ENCODE peak calls at places on chromosomes 12 and 14, in six cellular contexts. S is lower lobe of right lung, U is fibroblast of lung, Y is psoas muscle, D is T-helper 17 cell, V is NT2/D1. E is an unnamed sample. For H3K9me3, the result is how much of the 10 kb centered on the place peaks cover.

GRCh38 chr14:32629146-32629545 is 300.0 kb downstream of the AKAP6 start:
- DNase-seq in S (no peak), U (no peak), Y (no peak), D (no peak), V (no peak), E (no peak)

GRCh38 chr12:112537710-112538396 is 119.1 kb downstream of the PTPN11 start:
- DNase-seq in S (peak), U (no peak), Y (no peak), D (no peak), V (peak), E (peak)

GRCh38 chr12:45785315-45785714 is 55.8 kb downstream of the ARID2 start:
- DNase-seq in S (no peak), U (no peak), Y (no peak), D (no peak), V (no peak), E (no peak)

GRCh38 chr12:25950329-25951115 is 8.0 kb upstream of the RASSF8 start:
- DNase-seq in S (no peak), U (no peak), Y (no peak), D (no peak), V (no peak), E (no peak)

GRCh38 chr14:59698793-59699192 is 122.2 kb upstream of the CCDC175 start:
- DNase-seq in S (no peak), U (peak), Y (no peak), D (no peak), V (no peak), E (no peak)

GRCh38 chr12:113093409-113094101 is 37.0 kb downstream of the DTX1 start:
- DNase-seq in S (no peak), U (no peak), Y (no peak), D (no peak), V (no peak), E (no peak)

GRCh38 chr12:50351120-50352043 is 45.0 kb downstream of the FAM186A start:
- DNase-seq in S (no peak), U (no peak), Y (peak), D (no peak), V (no peak), E (no peak)

GRCh38 chr14:103650213-103650612 is 21.2 kb downstream of the KLC1 start:
- DNase-seq in S (no peak), U (no peak), Y (no peak), D (no peak), V (no peak), E (no peak)

GRCh38 chr12:23555808-23556207 is 393.7 kb downstream of the SOX5 start:
- DNase-seq in S (no peak), U (no peak), Y (no peak), D (no peak), V (no peak), E (no peak)

GRCh38 chr14:24228902-24229301 is 3.3 kb downstream of the NEDD8 start:
- DNase-seq in S (no peak), U (no peak), Y (no peak), D (no peak), V (no peak), E (no peak)

GRCh38 chr12:70609739-70610491 is 27.3 kb downstream of the PTPRB start:
- DNase-seq in S (peak), U (peak), Y (peak), D (no peak), V (no peak), E (peak)

GRCh38 chr14:102544745-102545460 is 35.3 kb upstream of the ANKRD9 start:
- DNase-seq in S (peak), U (no peak), Y (no peak), D (no peak), V (no peak), E (peak)

GRCh38 chr14:94751321-94751720 is 18.6 kb downstream of the GSC start:
- DNase-seq in S (no peak), U (no peak), Y (no peak), D (no peak), V (no peak), E (no peak)

GRCh38 chr14:78412475-78412874 is 242.3 kb downstream of the NRXN3 start:
- DNase-seq in S (no peak), U (no peak), Y (no peak), D (no peak), V (no peak), E (no peak)

GRCh38 chr12:123250471-123251383 is 17.5 kb downstream of the MTRFR start:
- DNase-seq in S (peak), U (no peak), Y (no peak), D (no peak), V (no peak), E (peak)

GRCh38 chr12:51863363-51863920 is 14.9 kb upstream of the FIGNL2 start:
- DNase-seq in S (no peak), U (no peak), Y (peak), D (no peak), V (no peak), E (no peak)

GRCh38 chr12:9906888-9907287 is 25.3 kb downstream of the CLEC2A start:
- DNase-seq in S (no peak), U (no peak), Y (no peak), D (no peak), V (no peak), E (no peak)

GRCh38 chr12:38149395-38150073 is 167.0 kb upstream of the ALG10B start:
- DNase-seq in S (no peak), U (no peak), Y (no peak), D (no peak), V (peak), E (no peak)

GRCh38 chr12:59934486-59934885 is 338.7 kb downstream of the SLC16A7 start:
- DNase-seq in S (no peak), U (no peak), Y (no peak), D (no peak), V (no peak), E (no peak)

GRCh38 chr14:95359974-95360826 is 40.5 kb upstream of the CLMN start:
- DNase-seq in S (no peak), U (peak), Y (no peak), D (no peak), V (no peak), E (no peak)

GRCh38 chr12:12651752-12652151 is 40.1 kb downstream of the CREBL2 start:
- DNase-seq in S (no peak), U (no peak), Y (no peak), D (no peak), V (no peak), E (no peak)
- H3K9me3 ChIP-seq in S (under half), U (under half), Y (under half), D (under half), V (half or more), E (under half)

GRCh38 chr12:126483145-126484068 is 1418.2 kb downstream of the AACS start:
- DNase-seq in S (no peak), U (peak), Y (no peak), D (no peak), V (no peak), E (no peak)

GRCh38 chr12:126481688-126482087 is 1416.5 kb downstream of the AACS start:
- DNase-seq in S (no peak), U (no peak), Y (no peak), D (no peak), V (no peak), E (no peak)

GRCh38 chr12:126482238-126482889 is 1417.1 kb downstream of the AACS start:
- DNase-seq in S (no peak), U (no peak), Y (no peak), D (no peak), V (no peak), E (no peak)

GRCh38 chr12:126474703-126475102 is 1409.5 kb downstream of the AACS start:
- DNase-seq in S (no peak), U (no peak), Y (no peak), D (no peak), V (no peak), E (no peak)

GRCh38 chr12:126480396-126480795 is 1415.2 kb downstream of the AACS start:
- DNase-seq in S (no peak), U (no peak), Y (no peak), D (no peak), V (peak), E (no peak)
- H3K9me3 ChIP-seq in S (under half), U (under half), Y (under half), D (under half), V (under half), E (under half)

GRCh38 chr14:53663709-53664108 is 292.9 kb downstream of the BMP4 start:
- DNase-seq in S (no peak), U (peak), Y (peak), D (no peak), V (peak), E (no peak)

GRCh38 chr14:53670701-53671100 is 285.9 kb downstream of the BMP4 start:
- DNase-seq in S (no peak), U (peak), Y (no peak), D (no peak), V (no peak), E (no peak)

GRCh38 chr14:53668861-53669260 is 287.8 kb downstream of the BMP4 start:
- DNase-seq in S (no peak), U (peak), Y (no peak), D (no peak), V (no peak), E (no peak)
- H3K9me3 ChIP-seq in S (under half), U (under half), Y (under half), D (under half), V (under half), E (under half)

GRCh38 chr12:116011217-116011616 is 266.3 kb downstream of the MED13L start:
- DNase-seq in S (no peak), U (no peak), Y (no peak), D (no peak), V (no peak), E (no peak)
- H3K9me3 ChIP-seq in S (under half), U (under half), Y (under half), D (under half), V (under half), E (under half)

DNA sequence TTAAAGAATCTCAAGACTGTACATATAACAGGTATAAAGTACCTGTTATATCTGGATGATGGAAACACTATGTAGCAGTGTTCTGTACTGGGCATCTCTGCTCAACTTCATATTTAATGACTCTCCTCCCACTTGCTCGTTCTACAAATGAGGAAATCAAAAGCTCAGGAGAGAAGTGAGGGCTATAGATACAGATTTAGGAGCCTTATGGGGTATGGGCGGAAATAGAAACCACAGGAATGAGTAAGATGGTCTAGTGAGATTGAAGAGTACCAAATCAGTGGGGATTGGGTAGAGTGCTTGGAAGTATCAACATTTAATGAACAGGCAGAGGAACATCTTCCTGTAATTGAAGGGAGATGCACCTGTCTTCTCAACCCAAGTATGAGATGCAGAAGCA is 23.8 kb upstream of the POLR3B start:
- DNase-seq in S (no peak), U (no peak), Y (no peak), D (no peak), V (no peak), E (no peak)
- H3K9me3 ChIP-seq in S (under half), U (under half), Y (under half), D (under half), V (under half), E (under half)

GRCh38 chr12:100159391-100160104 is 16.9 kb upstream of the BLTP3B start:
- DNase-seq in S (no peak), U (no peak), Y (no peak), D (no peak), V (no peak), E (no peak)
- H3K9me3 ChIP-seq in S (under half), U (under half), Y (under half), D (under half), V (under half), E (under half)

GRCh38 chr14:26157517-26157916 is 440.3 kb downstream of the NOVA1 start:
- DNase-seq in S (no peak), U (no peak), Y (no peak), D (no peak), V (no peak), E (no peak)
- H3K9me3 ChIP-seq in S (under half), U (under half), Y (under half), D (under half), V (under half), E (under half)